ENCODE peak calls at places on chromosomes 7 and 10, in five cellular contexts. O is MM.1S, E is heart left ventricle, G is brain microvascular endothelial cell, V is nephron progenitor cell. Q is an unnamed sample.

GRCh38 chr10:101566333-101567164 is 21.5 kb downstream of the POLL start:
- DNase-seq in O (no peak), E (no peak), V (peak; percentile 62), G (no peak), Q (peak; percentile 28)

GRCh38 chr7:100093054-100093453 is 4.3 kb downstream of the COPS6 start:
- DNase-seq in E (no peak), O (no peak), V (no peak), G (no peak), Q (no peak)

GRCh38 chr10:74932648-74933047 is 106.2 kb downstream of the KAT6B start:
- DNase-seq in G (no peak), E (peak; percentile 83), V (no peak), O (no peak), Q (no peak)

GRCh38 chr10:11682267-11682683 is 59.9 kb upstream of the ECHDC3 start:
- DNase-seq in O (no peak), E (no peak), V (no peak), G (no peak), Q (no peak)

GRCh38 chr7:80017101-80017500 is 117.5 kb upstream of the GNAI1 start:
- DNase-seq in G (no peak), V (no peak), E (no peak), O (no peak), Q (no peak)

GRCh38 chr10:1289591-1289990 is 233.4 kb downstream of the WDR37 start:
- DNase-seq in G (no peak), O (no peak), E (no peak), V (no peak), Q (no peak)

GRCh38 chr10:130352291-130352645 is 216.1 kb downstream of the GLRX3 start:
- DNase-seq in E (no peak), G (no peak), O (no peak), V (no peak), Q (no peak)

GRCh38 chr7:7181519-7182155 is 707 bp upstream of the C1GALT1 start:
- DNase-seq in E (peak; percentile 26), V (peak; percentile 9), O (peak; percentile 76), G (no peak), Q (no peak)

GRCh38 chr7:13560441-13560840 is 429.0 kb downstream of the ETV1 start:
- DNase-seq in V (no peak), E (no peak), O (no peak), G (peak; percentile 74), Q (peak; percentile 50)

GRCh38 chr7:20301311-20301939 is 29.3 kb upstream of the ITGB8 start:
- DNase-seq in V (no peak), O (no peak), G (peak; percentile 36), E (no peak), Q (peak; percentile 78)

GRCh38 chr10:110425684-110426293 is 71.9 kb upstream of the DUSP5 start:
- DNase-seq in G (peak; percentile 96), E (no peak), O (no peak), V (no peak), Q (peak; percentile 97)

GRCh38 chr7:36723951-36724664 is at the start of gene AOAH:
- DNase-seq in E (peak; percentile 67), O (peak; percentile 50), G (no peak), V (no peak), Q (no peak)

DNA sequence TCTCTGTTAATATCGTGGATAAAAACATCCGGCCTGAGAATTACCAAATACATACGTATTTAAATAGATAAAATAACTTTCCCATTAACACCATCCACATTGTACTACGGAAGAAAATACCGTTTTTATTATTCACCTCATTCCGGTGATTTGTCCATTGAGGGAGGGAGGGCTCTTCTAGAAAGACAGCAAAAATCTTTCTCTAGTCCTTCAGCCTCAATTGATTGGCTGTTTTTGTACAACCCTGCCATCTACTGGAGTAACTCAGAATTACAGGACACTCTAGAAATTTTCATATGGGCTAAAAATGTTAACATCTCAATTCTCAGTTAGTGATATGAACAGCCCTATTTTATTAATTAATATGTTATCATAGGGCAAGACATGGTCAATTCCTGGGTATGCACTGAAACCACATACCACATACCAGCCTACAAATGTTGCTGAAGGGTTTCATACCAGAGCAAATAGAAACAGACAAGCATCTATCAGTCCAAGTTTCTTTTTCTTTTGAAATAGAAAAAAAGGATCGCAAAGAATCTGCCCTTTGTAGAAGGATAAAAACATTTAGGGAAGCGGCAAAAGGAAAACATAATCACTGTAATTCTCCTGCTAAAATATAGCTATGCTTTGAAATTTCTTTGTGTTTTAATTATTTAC is 55.8 kb upstream of the CDCA7L start:
- DNase-seq in V (peak; percentile 26), E (no peak), O (peak; percentile 64), G (peak; percentile 67), Q (peak; percentile 74)
- TF ChIP-seq CTCF in V (peak; percentile 88), E (peak; percentile 85), O (peak; percentile 78), G (peak; percentile 64), Q (peak; percentile 70)

GRCh38 chr10:113108180-113108835 is 158.3 kb downstream of the TCF7L2 start:
- DNase-seq in E (no peak), G (no peak), O (no peak), V (peak; percentile 63), Q (no peak)
- TF ChIP-seq CTCF in E (peak; percentile 56), G (peak; percentile 73), O (peak; percentile 17), V (peak; percentile 59), Q (peak; percentile 61)

DNA sequence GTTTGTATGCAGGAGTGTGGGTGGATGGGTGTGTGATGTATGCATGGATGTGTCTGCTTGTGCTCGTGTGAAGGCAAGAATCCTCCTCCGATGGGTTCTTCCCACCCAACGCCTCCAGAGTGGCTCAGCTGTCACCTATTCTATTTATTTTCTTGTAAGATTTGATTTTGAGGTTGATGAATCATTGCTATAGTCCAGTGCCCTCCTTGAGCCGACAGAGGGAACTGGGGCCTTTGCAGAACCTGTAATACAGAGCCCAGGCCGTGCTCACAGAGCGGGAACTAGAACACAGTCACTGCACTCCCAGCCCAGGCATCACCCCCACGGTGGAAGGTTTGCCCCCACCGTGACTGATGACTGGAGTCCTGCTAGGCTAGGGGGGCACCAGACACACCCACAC is 2.1 kb downstream of the RARRES2 start:
- DNase-seq in G (no peak), V (no peak), E (no peak), O (no peak), Q (no peak)
- TF ChIP-seq CTCF in G (no peak), V (no peak), E (no peak), O (no peak), Q (no peak)

GRCh38 chr7:85046512-85046911 is 140.3 kb downstream of the SEMA3D start:
- DNase-seq in E (no peak), V (no peak), O (no peak), G (no peak), Q (no peak)
- TF ChIP-seq CTCF in E (no peak), V (no peak), O (no peak), G (no peak), Q (no peak)

GRCh38 chr10:22856444-22857074 is 71.3 kb upstream of the ARMC3 start:
- DNase-seq in G (no peak), O (no peak), V (no peak), E (no peak), Q (no peak)
- TF ChIP-seq CTCF in G (no peak), O (no peak), V (no peak), E (no peak), Q (no peak)

GRCh38 chr7:42624471-42624870 is 287.4 kb downstream of the C7orf25 start:
- DNase-seq in O (no peak), E (no peak), V (no peak), G (peak; percentile 28), Q (peak; percentile 21)
- TF ChIP-seq CTCF in O (no peak), E (no peak), V (no peak), G (no peak), Q (no peak)